ENCODE peak calls at places on chromosome 16, in six cellular contexts. N, E, P, O, J and D are unnamed samples.

GRCh38 chr16:69406780-69407331 is 17.6 kb upstream of the CYB5B start:
- DNase-seq in J (no peak), N (no peak), P (peak), O (no peak), E (no peak), D (peak)

GRCh38 chr16:50102046-50102756 is 36.4 kb downstream of the HEATR3 start:
- DNase-seq in P (no peak), N (no peak), E (no peak), O (peak), J (peak), D (peak)

GRCh38 chr16:72927199-72928088 is 120.5 kb downstream of the ZFHX3 start:
- DNase-seq in P (no peak), E (peak), O (peak), N (no peak), J (peak), D (peak)

GRCh38 chr16:14475370-14476139 is 154.5 kb downstream of the PARN start:
- DNase-seq in P (no peak), J (peak), O (no peak), N (no peak), E (peak), D (peak)

GRCh38 chr16:15034266-15035162 is 21.4 kb downstream of the NTAN1 start:
- DNase-seq in E (no peak), N (no peak), O (peak), P (no peak), J (peak), D (no peak)

GRCh38 chr16:62408760-62409159 is 372.5 kb upstream of the CDH8 start:
- DNase-seq in O (no peak), P (no peak), J (no peak), E (no peak), N (no peak), D (no peak)

GRCh38 chr16:19713697-19714096 is 4.3 kb downstream of the KNOP1 start:
- DNase-seq in P (no peak), J (no peak), O (no peak), E (no peak), N (no peak), D (no peak)

GRCh38 chr16:29757950-29758466 is 12.2 kb upstream of the C16orf54 start:
- DNase-seq in O (peak), E (no peak), J (peak), N (no peak), P (no peak), D (no peak)

GRCh38 chr16:55480228-55480655 is 1.2 kb downstream of the MMP2 start:
- DNase-seq in O (peak), E (peak), N (peak), J (peak), P (no peak), D (no peak)

GRCh38 chr16:71648921-71649320 is 22.9 kb downstream of the MARVELD3 start:
- DNase-seq in E (peak), P (no peak), O (no peak), J (peak), N (no peak), D (peak)

GRCh38 chr16:88290850-88291830 is 91.6 kb upstream of the ZNF469 start:
- DNase-seq in O (no peak), N (no peak), E (no peak), J (no peak), P (no peak), D (no peak)

GRCh38 chr16:21646721-21647561 is 5.5 kb downstream of the IGSF6 start:
- DNase-seq in J (no peak), P (no peak), N (no peak), O (no peak), E (no peak), D (peak)

GRCh38 chr16:2775765-2776499 is 1.1 kb downstream of the ELOB start:
- DNase-seq in J (no peak), O (no peak), N (no peak), P (no peak), E (no peak), D (no peak)

GRCh38 chr16:2773188-2773968 is 3.7 kb downstream of the ELOB start:
- DNase-seq in E (peak), J (peak), O (no peak), P (no peak), N (no peak), D (no peak)

GRCh38 chr16:2774161-2774891 is 2.8 kb downstream of the ELOB start:
- DNase-seq in J (no peak), O (no peak), E (no peak), P (no peak), N (no peak), D (no peak)

GRCh38 chr16:2776500-2777139 is 460 bp downstream of the ELOB start:
- DNase-seq in N (no peak), O (no peak), J (no peak), E (peak), P (no peak), D (no peak)

DNA sequence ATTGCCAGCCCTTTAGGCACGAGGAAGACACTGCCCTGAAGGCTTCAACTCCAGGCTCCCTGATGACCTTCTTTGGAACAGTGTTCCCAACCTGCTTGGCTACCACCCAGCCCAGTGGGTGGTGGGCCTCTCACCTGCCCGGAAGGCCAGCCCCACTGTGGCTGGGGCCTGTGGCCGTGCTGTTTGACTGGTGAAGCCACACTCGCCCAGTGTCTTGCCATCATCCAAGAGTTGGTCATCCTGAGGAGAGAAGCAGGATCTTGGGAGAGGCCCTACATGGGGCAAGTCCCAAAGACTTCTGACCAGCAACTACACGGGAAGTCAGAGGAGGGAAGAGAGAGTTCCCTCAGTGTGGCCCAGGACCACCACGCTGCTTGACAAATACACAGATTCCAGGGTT is 1.8 kb downstream of the ELOB start:
- DNase-seq in O (no peak), N (no peak), J (no peak), E (no peak), P (no peak), D (no peak)
- H3K4me3 ChIP-seq in O (peak), N (no peak), J (no peak), E (peak), P (no peak), D (no peak)

DNA sequence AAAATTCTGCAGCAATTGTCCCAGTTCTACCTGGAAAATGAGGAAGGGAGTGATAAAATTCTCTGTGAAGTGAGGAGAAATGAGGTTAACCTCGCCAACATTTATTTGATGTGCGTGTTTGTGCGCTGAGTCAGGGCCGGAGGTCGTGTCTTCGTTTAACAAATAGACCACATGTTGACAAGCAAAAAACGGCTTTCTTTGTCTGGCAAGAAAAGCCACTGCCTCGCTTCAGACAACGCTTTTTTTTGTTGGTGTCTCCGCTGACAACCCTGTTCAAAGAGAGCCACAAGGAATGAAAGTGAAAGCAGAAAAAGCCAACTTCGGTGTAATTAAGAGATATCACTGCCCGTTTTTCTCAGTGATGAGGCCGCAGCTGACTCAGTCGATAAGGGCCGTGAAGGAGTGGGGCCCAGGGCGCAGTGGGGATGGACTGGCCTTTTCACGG is 510.6 kb downstream of the CDH13 start:
- DNase-seq in O (peak), P (no peak), E (peak), N (no peak), J (peak), D (peak)
- H3K4me3 ChIP-seq in O (peak), P (no peak), E (peak), N (peak), J (peak), D (peak)

GRCh38 chr16:47465919-47466630 is 4.9 kb downstream of the PHKB start:
- DNase-seq in O (no peak), E (no peak), N (no peak), P (no peak), J (no peak), D (no peak)

GRCh38 chr16:47467501-47467900 is 6.4 kb downstream of the PHKB start:
- DNase-seq in E (no peak), N (no peak), J (no peak), P (no peak), O (no peak), D (peak)

GRCh38 chr16:47460755-47461597 is at the start of the genes ITFG1 and PHKB:
- DNase-seq in J (peak), P (peak), E (peak), N (peak), O (peak), D (peak)

GRCh38 chr16:47461598-47462266 is 601 bp downstream of the PHKB start:
- DNase-seq in O (peak), P (peak), N (peak), E (peak), J (peak), D (peak)

DNA sequence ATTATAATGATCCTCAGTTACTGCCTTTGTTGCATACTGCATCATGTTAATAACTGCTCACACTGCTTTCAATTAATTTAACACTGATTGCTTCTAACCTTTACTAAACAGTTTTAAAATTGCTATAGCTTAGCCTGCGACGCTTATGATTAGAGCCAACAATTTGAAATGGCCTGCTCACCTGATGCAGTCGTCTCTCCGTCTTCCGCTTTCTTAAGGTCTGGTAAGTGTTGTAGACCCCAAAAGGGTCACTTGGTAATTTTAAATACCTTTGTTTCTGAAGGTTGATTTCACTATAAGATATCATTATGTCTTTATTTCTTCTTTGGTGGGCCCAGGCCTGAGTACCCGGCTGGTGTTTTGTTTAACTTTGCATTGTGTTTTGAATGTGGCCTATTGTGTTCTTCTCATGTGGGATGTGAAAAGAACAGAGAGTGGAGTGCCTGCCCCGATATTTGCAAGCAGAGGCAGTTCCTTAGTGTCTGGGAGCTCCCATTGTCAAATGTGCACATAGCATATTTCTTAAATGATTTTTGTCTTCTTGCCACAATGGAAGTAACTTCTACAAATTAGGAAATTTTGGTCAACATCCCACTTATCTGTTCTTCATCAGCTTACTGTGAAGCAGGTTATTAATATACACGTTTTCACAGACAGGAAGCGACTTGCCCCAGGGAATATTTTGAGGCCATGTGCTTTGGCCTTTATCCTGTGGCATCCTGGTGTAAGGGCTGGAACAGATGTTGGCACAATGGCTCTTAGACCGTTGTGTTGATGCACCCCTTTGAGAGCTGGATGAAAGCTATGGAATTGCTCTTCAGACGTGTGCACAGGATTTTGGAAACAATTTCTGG is 2.9 kb downstream of the PHKB start:
- DNase-seq in P (no peak), O (no peak), E (no peak), N (no peak), J (no peak), D (no peak)
- H3K4me3 ChIP-seq in P (no peak), O (no peak), E (no peak), N (no peak), J (no peak), D (no peak)

GRCh38 chr16:77434365-77435239 is at the start of gene ADAMTS18:
- DNase-seq in N (no peak), J (no peak), O (no peak), P (no peak), E (no peak), D (no peak)

GRCh38 chr16:77434022-77434364 is 841 bp downstream of the ADAMTS18 start:
- DNase-seq in E (no peak), O (no peak), J (no peak), N (no peak), P (no peak), D (no peak)

GRCh38 chr16:77437859-77438258 is 3.0 kb upstream of the ADAMTS18 start:
- DNase-seq in J (peak), O (peak), E (no peak), P (no peak), N (no peak), D (no peak)

GRCh38 chr16:77433146-77433545 is 1.7 kb downstream of the ADAMTS18 start:
- DNase-seq in O (no peak), P (no peak), E (no peak), N (no peak), J (no peak), D (no peak)

GRCh38 chr16:77435240-77435819 is 496 bp upstream of the ADAMTS18 start:
- DNase-seq in N (no peak), E (no peak), O (no peak), P (no peak), J (no peak), D (no peak)
- H3K4me3 ChIP-seq in N (no peak), E (no peak), O (no peak), P (no peak), J (no peak), D (no peak)

DNA sequence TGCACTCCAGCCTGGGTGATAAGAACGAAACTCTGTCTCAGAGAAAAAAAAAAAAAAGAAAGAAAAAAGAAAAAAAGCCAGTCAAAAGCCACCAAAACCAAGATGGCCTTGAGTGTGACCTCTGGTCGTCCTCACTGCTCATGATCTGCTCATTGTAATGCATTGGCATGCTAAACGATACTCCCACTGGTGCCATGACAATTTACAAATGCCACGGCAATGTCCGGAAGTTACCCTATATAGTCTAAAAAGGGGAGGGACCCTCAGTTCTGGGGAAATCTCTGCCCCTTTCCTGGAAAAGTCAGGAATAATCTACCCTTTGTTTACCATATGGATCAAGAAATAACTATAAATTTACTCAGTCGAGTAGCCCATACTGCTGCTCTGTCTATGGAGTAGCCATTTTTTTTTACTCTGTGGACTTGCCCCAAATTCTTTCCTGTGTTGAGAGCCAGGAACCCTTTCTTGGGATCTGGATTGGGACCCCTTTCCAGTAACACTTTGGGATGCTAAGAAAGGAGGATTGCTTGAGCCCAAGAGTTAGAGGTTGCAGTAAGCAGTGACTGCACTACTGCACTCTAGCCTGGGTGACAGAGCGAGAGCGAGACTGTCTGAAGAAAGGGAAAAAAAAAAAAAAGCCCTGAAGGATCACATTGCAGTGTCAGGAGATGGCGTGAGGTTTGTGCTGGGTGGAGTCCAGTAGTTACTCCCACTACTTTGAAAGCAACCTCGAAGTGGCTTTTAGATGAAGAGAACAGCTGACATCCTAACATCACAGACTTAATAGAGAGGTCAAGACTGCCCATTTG is 3.7 kb upstream of the TMEM231 start:
- DNase-seq in O (peak), N (peak), J (peak), E (no peak), P (no peak), D (peak)
- H3K4me3 ChIP-seq in O (no peak), N (no peak), J (no peak), E (no peak), P (no peak), D (no peak)

GRCh38 chr16:89573826-89574680 is 1.5 kb upstream of the CPNE7 start:
- DNase-seq in N (no peak), P (no peak), J (no peak), O (no peak), E (no peak), D (no peak)
- H3K4me3 ChIP-seq in N (peak), P (peak), J (no peak), O (no peak), E (peak), D (no peak)